ENCODE peak calls at places on chromosomes 11 and 22, in four cellular contexts. C is suprapubic skin, Q is body of pancreas, M is NB4. Z is an unnamed sample.

GRCh38 chr11:112004389-112004788 is 20.8 kb upstream of the DLAT start:
- DNase-seq in C (no peak), M (peak; percentile 53), Q (no peak), Z (no peak)

GRCh38 chr22:43151251-43152000 is at the start of gene TSPO:
- DNase-seq in Q (peak; percentile 73), C (peak; percentile 88), M (peak; percentile 53), Z (peak; percentile 79)

GRCh38 chr22:39989633-39990032 is 5.1 kb upstream of the FAM83F start:
- DNase-seq in Q (no peak), M (no peak), C (no peak), Z (no peak)

GRCh38 chr11:6654281-6655019 is 1.2 kb downstream of the DCHS1 start:
- DNase-seq in Q (peak; percentile 63), C (no peak), M (no peak), Z (peak; percentile 37)

GRCh38 chr11:76830639-76831312 is 29.9 kb upstream of the ACER3 start:
- DNase-seq in Q (peak; percentile 36), C (no peak), M (no peak), Z (no peak)

GRCh38 chr11:117099681-117100080 is 1.5 kb upstream of the SIK3 start:
- DNase-seq in Q (no peak), M (no peak), C (no peak), Z (no peak)

GRCh38 chr11:91299980-91300379 is 924.6 kb upstream of the FAT3 start:
- DNase-seq in M (peak; percentile 8), C (no peak), Q (no peak), Z (no peak)

GRCh38 chr11:71321433-71322191 is 69.2 kb upstream of the SHANK2 start:
- DNase-seq in M (no peak), C (no peak), Q (no peak), Z (no peak)

GRCh38 chr11:5291207-5291838 is 10.4 kb downstream of the OR51B4 start:
- DNase-seq in M (peak; percentile 24), Q (no peak), C (no peak), Z (no peak)

GRCh38 chr22:20464096-20464614 is 26.5 kb upstream of the SCARF2 start:
- DNase-seq in M (no peak), C (no peak), Q (no peak), Z (no peak)

GRCh38 chr22:35627267-35628041 is 10.3 kb upstream of the MB start:
- DNase-seq in C (peak; percentile 92), M (peak; percentile 76), Q (peak; percentile 89), Z (peak; percentile 85)

GRCh38 chr11:121473064-121473777 is 20.5 kb upstream of the SORL1-AS1 start:
- DNase-seq in C (no peak), Q (peak; percentile 40), M (no peak), Z (no peak)

GRCh38 chr11:128745296-128746183 is 51.7 kb downstream of the FLI1 start:
- DNase-seq in Q (no peak), C (no peak), M (no peak), Z (no peak)

GRCh38 chr11:128036556-128037093 is 550.7 kb downstream of the ETS1 start:
- DNase-seq in Q (no peak), M (no peak), C (no peak), Z (no peak)

GRCh38 chr22:43922123-43922522 is 1.5 kb upstream of the PNPLA3 start:
- DNase-seq in Q (no peak), C (no peak), M (no peak), Z (no peak)

GRCh38 chr11:76637491-76638266 is 32.9 kb downstream of the LRRC32 start:
- DNase-seq in C (peak; percentile 84), M (peak; percentile 41), Q (peak; percentile 38), Z (no peak)

GRCh38 chr11:117843666-117844484 is 19.3 kb upstream of the FXYD2 start:
- DNase-seq in M (peak; percentile 77), C (peak; percentile 91), Q (peak; percentile 83), Z (peak; percentile 90)

GRCh38 chr22:41021039-41021654 is 70.0 kb downstream of the RBX1 start:
- DNase-seq in Q (peak; percentile 3), M (peak; percentile 16), C (no peak), Z (peak; percentile 46)

GRCh38 chr11:112024178-112024777 is 930 bp upstream of the DLAT start:
- DNase-seq in C (no peak), M (peak; percentile 87), Q (no peak), Z (no peak)

GRCh38 chr11:17607572-17608570 is 60.8 kb downstream of the OTOG start:
- DNase-seq in M (no peak), C (no peak), Q (no peak), Z (no peak)

GRCh38 chr11:6402061-6402470 is 11.8 kb downstream of the SMPD1 start:
- DNase-seq in C (no peak), Q (no peak), M (no peak), Z (no peak)

GRCh38 chr11:121479355-121479754 is 26.6 kb upstream of the SORL1-AS1 start:
- DNase-seq in C (no peak), M (peak; percentile 89), Q (no peak), Z (no peak)

GRCh38 chr11:923691-924405 is 1.8 kb upstream of the AP2A2 start:
- DNase-seq in M (no peak), Q (no peak), C (no peak), Z (no peak)

GRCh38 chr11:17389205-17389956 is 922 bp upstream of the KCNJ11 start:
- DNase-seq in M (peak; percentile 71), Q (peak; percentile 88), C (no peak), Z (peak; percentile 60)

GRCh38 chr22:32721328-32722180 is 80.0 kb upstream of the TIMP3 start:
- DNase-seq in M (no peak), C (no peak), Q (no peak), Z (no peak)

GRCh38 chr11:13667245-13667644 is 1.2 kb upstream of the FAR1 start:
- DNase-seq in Q (no peak), M (no peak), C (no peak), Z (no peak)

GRCh38 chr11:122717264-122717867 is 61.8 kb downstream of the UBASH3B start:
- DNase-seq in Q (peak; percentile 38), C (no peak), M (peak; percentile 95), Z (no peak)

GRCh38 chr11:123478352-123478986 is 48.4 kb downstream of the GRAMD1B start:
- DNase-seq in M (peak; percentile 90), C (no peak), Q (peak; percentile 67), Z (peak; percentile 58)

GRCh38 chr22:35915477-35916013 is 113.1 kb downstream of the RBFOX2 start:
- DNase-seq in M (peak; percentile 17), Q (no peak), C (no peak), Z (no peak)

GRCh38 chr11:64676253-64676615 is 46.8 kb downstream of the NRXN2 start:
- DNase-seq in Q (no peak), C (no peak), M (no peak), Z (no peak)

GRCh38 chr11:17734986-17735822 is 623 bp downstream of the KCNC1 start:
- DNase-seq in C (peak; percentile 80), M (peak; percentile 64), Q (peak; percentile 69), Z (peak; percentile 79)

GRCh38 chr11:124978316-124978715 is 24.3 kb downstream of the CCDC15 start:
- DNase-seq in Q (no peak), C (no peak), M (no peak), Z (no peak)

GRCh38 chr22:27252282-27253049 is 549.1 kb downstream of the MN1 start:
- DNase-seq in M (peak; percentile 45), Q (peak; percentile 39), C (peak; percentile 66), Z (no peak)

GRCh38 chr11:132718711-132719641 is 813.3 kb downstream of the OPCML start:
- DNase-seq in M (peak; percentile 25), C (no peak), Q (no peak), Z (no peak)

GRCh38 chr11:13440100-13440855 is 22.7 kb downstream of the BTBD10 start:
- DNase-seq in M (no peak), C (no peak), Q (peak; percentile 56), Z (no peak)

GRCh38 chr11:110892741-110893285 is 180.6 kb upstream of the ARHGAP20 start:
- DNase-seq in M (no peak), C (no peak), Q (no peak), Z (no peak)

GRCh38 chr11:125192194-125192593 is 27.6 kb downstream of the PKNOX2 start:
- DNase-seq in M (no peak), Q (peak; percentile 35), C (no peak), Z (no peak)

GRCh38 chr11:11493698-11494097 is 128.1 kb downstream of the GALNT18 start:
- DNase-seq in Q (no peak), C (no peak), M (no peak), Z (no peak)
- TF ChIP-seq CTCF in Q (no peak), C (no peak), M (no peak), Z (no peak)

DNA sequence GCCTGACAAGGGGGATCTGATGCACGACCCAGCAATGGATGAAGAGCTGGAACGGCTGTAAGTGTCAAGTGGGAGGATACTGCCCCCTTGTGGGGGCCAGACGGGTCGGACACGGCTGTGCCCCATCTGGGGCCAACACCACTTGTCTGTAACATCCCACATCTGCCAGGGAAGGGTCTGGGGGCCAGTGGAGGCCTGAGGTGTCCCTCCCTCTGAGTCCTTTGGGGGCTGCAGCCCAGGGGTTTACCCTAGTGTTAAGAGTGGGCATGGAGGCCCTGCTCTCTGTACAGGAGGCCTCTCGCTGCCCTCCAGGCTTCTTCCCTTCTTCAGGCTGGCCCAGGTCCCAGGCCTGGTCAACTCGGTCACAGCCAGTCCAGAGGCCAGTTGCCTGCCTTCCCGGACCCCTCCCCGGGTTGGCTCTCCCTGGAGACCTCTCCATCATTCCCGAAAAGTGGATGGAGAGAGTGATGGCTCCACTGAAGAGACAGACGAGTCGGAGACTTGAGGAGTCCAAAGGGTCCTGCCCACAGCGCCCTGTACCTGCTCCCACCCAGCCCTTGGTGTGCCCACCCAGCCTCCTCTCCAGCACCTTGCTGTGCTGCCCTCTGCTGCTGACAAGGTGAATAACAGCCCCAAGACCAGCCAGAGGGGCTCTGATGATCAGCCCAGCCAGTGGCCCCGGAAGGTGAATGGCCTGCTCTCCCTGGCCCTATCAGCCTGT is 15.4 kb downstream of the ARFGAP2 start:
- DNase-seq in Q (peak; percentile 75), C (no peak), M (peak; percentile 78), Z (peak; percentile 60)
- TF ChIP-seq POLR2A in Q (no peak), C (no peak), M (peak; percentile 10), Z (no peak)

DNA sequence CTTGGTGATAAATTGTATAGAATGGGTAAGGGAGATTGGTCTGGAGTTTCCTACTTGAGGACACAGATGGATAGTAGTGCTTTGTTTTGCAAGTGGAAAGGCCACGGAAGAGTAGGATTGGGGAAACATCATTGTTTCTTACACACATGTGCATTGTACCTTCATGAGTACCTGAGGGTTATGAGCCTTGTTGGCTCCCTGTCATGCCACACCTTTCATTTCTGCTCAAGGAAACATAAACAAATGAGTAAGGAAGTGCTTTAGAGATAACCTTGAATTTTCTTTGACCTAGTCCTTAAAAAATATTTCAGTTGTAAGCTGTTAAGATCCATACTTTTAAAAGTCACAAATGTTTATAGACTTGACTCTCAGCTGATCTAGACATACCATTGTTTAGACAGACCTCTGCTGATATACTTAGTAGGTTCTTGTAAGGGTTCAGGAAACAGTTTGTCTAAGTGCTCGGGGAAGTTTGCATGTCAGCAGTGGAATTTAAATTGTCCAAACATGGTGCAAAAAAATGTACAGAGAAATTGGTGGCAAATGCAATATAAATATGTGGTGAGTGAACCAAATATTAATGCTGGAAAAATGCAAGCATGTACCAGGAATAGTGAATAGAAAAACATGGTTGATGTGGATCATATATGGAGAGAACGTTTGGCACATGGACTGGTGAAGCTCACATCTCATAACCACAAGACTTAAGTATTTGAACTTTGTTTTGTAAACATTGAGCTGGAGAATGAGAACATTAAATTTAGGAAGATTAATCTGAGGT is 40.9 kb downstream of the GAS2 start:
- DNase-seq in M (no peak), C (no peak), Q (peak; percentile 5), Z (no peak)
- TF ChIP-seq CTCF in M (no peak), C (no peak), Q (no peak), Z (no peak)

DNA sequence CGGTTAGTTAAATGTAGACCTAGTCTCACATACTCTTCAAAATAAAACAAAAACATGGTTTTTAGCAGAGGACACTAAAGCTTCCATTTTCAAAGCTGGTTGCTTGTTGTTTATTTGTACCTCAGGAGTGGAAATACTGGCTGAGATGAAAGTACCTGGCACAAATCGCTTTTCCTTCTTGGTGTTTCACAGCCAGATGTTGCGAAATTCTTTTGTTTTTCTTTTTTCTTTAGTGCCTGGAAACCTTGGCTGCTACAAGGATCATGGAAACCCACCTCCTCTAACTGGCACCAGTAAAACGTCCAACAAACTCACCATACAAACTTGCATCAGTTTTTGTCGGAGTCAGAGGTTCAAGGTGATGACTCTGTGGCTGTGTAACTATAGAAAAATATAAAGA is 48.3 kb downstream of the KREMEN1 start:
- DNase-seq in C (no peak), Q (no peak), M (no peak), Z (no peak)
- TF ChIP-seq POLR2A in C (no peak), Q (no peak), M (no peak), Z (no peak)